ENCODE peak calls at places on chromosomes 5 and 9, in nine cellular contexts. Q is heart left ventricle, A is uterus, O is H54, C is esophagus muscularis mucosa, U is suprapubic skin, S is body of pancreas, Y is breast epithelium, B is endothelial cell of umbilical vein. I is an unnamed sample.
A peak's percentile ranks its signal among the peaks of the same experiment; 100 is the strongest.

GRCh38 chr5:74028976-74029375 is 403.0 kb downstream of the ARHGEF28 start:
- DNase-seq in Q (no peak), A (no peak), O (no peak), C (no peak), U (no peak), S (no peak), Y (no peak), B (no peak), I (no peak)

GRCh38 chr5:176474476-176474875 is 26.3 kb downstream of the FAF2 start:
- DNase-seq in Q (no peak), A (no peak), O (no peak), C (no peak), U (no peak), S (no peak), Y (no peak), B (no peak), I (no peak)

GRCh38 chr5:96721351-96721970 is 59.3 kb downstream of the CAST start:
- DNase-seq in Q (no peak), A (no peak), O (no peak), C (no peak), U (no peak), S (no peak), Y (peak; percentile 34), B (no peak), I (no peak)

GRCh38 chr5:53023969-53024368 is 34.8 kb downstream of the ITGA2 start:
- DNase-seq in Q (no peak), A (no peak), O (no peak), C (no peak), U (no peak), S (no peak), Y (no peak), B (peak; percentile 52), I (no peak)

GRCh38 chr5:18114161-18114802 is 480.0 kb downstream of the TAF11L14 start:
- DNase-seq in Q (no peak), A (no peak), O (no peak), C (no peak), U (no peak), S (no peak), Y (no peak), B (no peak), I (no peak)

GRCh38 chr9:23314247-23314646 is 511.8 kb downstream of the ELAVL2 start:
- DNase-seq in Q (no peak), A (no peak), O (no peak), C (no peak), U (no peak), S (no peak), Y (no peak), B (no peak), I (no peak)

GRCh38 chr9:124256517-124257069 is 1.2 kb upstream of the NEK6 start:
- DNase-seq in Q (no peak), A (no peak), O (peak; percentile 96), C (no peak), U (no peak), S (no peak), Y (no peak), B (peak; percentile 36), I (no peak)

GRCh38 chr9:18861599-18862546 is 171.1 kb downstream of the SAXO1 start:
- DNase-seq in Q (peak; percentile 58), A (peak; percentile 69), O (no peak), C (no peak), U (no peak), S (no peak), Y (no peak), B (peak; percentile 40), I (no peak)

GRCh38 chr9:125043631-125044030 is 99.7 kb downstream of the SCAI start:
- DNase-seq in Q (no peak), A (no peak), O (no peak), C (no peak), U (no peak), S (no peak), Y (no peak), B (no peak), I (no peak)

GRCh38 chr5:139383275-139383992 is at the start of gene SLC23A1:
- DNase-seq in Q (no peak), A (peak; percentile 3), O (no peak), C (no peak), U (peak; percentile 76), S (peak; percentile 40), Y (no peak), B (no peak), I (no peak)

DNA sequence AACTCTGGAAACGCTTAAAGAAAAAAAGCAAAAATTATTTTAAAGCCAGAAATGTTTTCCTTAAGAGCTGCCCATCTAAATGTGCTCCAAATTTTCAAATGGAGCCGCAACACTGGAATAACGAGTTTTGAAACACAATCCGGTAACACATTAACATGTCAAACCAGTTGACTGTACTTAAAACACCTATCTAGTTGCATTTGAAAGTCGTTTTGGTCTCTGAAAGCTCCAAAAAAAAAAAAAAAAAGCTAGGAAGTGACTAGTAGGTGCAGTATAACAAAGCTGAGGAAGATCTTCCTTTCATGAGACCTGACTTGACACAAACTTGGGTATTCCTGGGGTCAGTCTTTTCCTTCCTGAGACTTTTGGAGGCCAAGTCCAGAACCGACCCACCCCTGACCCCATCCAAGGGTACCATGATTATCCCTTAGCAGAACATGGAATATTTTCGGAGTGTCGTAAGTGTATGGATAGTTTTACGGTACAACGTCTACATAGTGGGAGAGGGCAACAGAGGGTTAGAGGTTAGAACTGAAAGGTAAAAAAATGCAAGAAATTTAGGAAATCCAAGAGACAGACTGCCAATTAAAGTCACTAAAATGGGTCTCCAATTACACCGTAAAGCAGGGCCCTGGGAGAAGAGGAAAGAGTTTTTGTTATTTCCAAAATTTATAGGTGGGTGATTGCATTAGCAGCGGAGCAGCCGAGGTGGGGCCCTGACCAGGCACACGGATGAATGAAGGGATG is 812 bp downstream of the CETN3 start:
- DNase-seq in Q (no peak), A (no peak), O (no peak), C (no peak), U (no peak), S (no peak), Y (no peak), B (no peak), I (peak; percentile 52)
- TF ChIP-seq POLR2A in Q (no peak), A (no peak), O (peak; percentile 71), C (no peak), U (no peak), S (no peak), Y (no peak), B (no peak), I (no peak)

DNA sequence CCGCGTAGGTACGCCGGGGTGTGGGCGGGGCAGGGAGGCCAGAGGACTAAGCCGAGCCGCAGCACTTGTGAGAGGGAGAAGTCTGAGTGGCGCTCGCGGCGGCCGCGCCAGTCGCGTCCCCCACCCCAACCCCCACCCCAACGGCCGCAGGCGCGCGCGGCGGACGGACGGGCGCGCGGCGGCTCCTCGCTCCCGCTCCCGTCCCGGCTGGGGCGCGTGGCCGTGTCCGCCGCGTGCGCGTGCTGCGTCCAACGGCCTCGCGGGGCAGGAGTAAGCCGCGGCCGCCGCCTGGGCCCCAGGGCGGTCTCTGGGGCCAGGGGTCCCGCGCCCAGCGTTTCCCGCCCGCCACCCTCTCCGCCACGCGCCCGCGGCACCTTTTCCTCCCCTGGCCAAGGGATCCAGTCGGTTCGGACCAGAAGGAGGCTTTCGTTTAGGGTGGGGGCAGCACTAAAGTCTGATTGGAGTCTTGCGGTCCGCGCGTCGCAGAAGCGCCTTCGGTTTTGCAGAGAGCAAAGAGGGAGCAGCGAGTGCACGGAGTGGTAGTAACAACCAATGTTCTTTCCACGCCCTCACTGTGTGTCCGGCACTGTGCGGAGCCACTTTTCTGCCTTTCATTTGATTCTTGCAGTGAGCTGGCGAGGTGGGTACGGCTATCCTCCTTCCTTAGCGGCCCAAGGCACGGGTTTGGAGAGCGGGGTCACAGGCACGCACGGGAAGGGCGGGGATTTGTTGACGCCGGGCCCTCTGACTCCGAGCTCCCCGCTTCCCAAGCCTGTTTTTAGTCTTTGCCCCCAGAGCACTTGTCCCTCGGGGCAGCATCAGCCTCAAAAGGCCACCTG is 494 bp downstream of the G3BP1 start:
- DNase-seq in Q (peak; percentile 37), A (peak; percentile 36), O (no peak), C (no peak), U (peak; percentile 82), S (peak; percentile 37), Y (no peak), B (peak; percentile 50), I (peak; percentile 82)
- TF ChIP-seq POLR2A in Q (no peak), A (no peak), O (peak; percentile 11), C (no peak), U (no peak), S (no peak), Y (no peak), B (no peak), I (no peak)

DNA sequence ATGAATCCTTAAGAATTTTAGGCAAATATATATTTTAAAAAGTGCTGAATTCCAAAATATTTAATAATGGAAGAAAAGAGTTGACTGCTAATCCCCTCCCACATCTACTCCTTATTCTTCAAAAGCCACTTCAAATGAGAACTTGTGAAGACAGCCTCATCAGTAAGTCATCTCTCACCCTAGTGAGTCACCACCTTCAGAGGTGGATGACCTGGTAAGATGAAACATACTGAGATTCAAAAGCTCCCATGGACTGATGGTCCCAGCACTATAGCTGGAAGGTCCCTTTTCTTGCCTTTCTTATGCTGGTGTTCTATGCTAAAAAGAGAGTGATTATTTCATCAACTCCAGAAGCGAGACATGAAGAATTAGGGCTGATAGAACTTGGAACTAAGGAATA is 37.8 kb upstream of the SPDL1 start:
- DNase-seq in Q (no peak), A (no peak), O (peak; percentile 9), C (no peak), U (no peak), S (no peak), Y (no peak), B (no peak), I (no peak)
- TF ChIP-seq POLR2A in Q (no peak), A (no peak), O (no peak), C (no peak), U (no peak), S (no peak), Y (no peak), B (no peak), I (no peak)

GRCh38 chr5:59783264-59783663 is 110.3 kb downstream of the PDE4D start:
- DNase-seq in Q (no peak), A (no peak), O (no peak), C (no peak), U (no peak), S (no peak), Y (no peak), B (no peak), I (no peak)
- TF ChIP-seq POLR2A in Q (no peak), A (no peak), O (no peak), C (no peak), U (no peak), S (no peak), Y (no peak), B (no peak), I (no peak)

I was measured in erythroblast.